ENCODE peak calls at places on chromosomes 1 and 21, in six cellular contexts. S is aorta, Y is osteoblast, C is left lung, K is tibial nerve, X is A549. P is an unnamed sample.

GRCh38 chr1:221712776-221713431 is 29.0 kb downstream of the DUSP10 start:
- DNase-seq in S (no peak), Y (no peak), C (no peak), K (no peak), X (no peak), P (no peak)

GRCh38 chr1:58576727-58577675 is at the start of gene TACSTD2:
- DNase-seq in S (peak; percentile 85), Y (peak; percentile 82), C (peak; percentile 94), K (no peak), X (no peak), P (no peak)

GRCh38 chr1:233549404-233549803 is 64.5 kb upstream of the KCNK1 start:
- DNase-seq in S (no peak), Y (no peak), C (no peak), K (no peak), X (no peak), P (no peak)

GRCh38 chr1:78640462-78640861 is 9.2 kb upstream of the IFI44 start:
- DNase-seq in S (no peak), Y (no peak), C (no peak), K (no peak), X (no peak), P (no peak)

GRCh38 chr1:23118957-23119792 is 49.5 kb downstream of the LUZP1 start:
- DNase-seq in S (no peak), Y (peak; percentile 67), C (no peak), K (no peak), X (no peak), P (no peak)

GRCh38 chr1:28190337-28190979 is 14.0 kb upstream of the PTAFR start:
- DNase-seq in S (no peak), Y (no peak), C (no peak), K (no peak), X (no peak), P (no peak)

GRCh38 chr1:64240209-64240608 is 36.8 kb downstream of the UBE2U start:
- DNase-seq in S (no peak), Y (no peak), C (no peak), K (no peak), X (no peak), P (no peak)

GRCh38 chr21:34808569-34809204 is 139.9 kb downstream of the CLIC6 start:
- DNase-seq in S (no peak), Y (peak; percentile 82), C (no peak), K (no peak), X (no peak), P (no peak)

GRCh38 chr1:1200876-1201810 is 5.2 kb downstream of the TNFRSF18 start:
- DNase-seq in S (peak; percentile 90), Y (peak; percentile 99), C (peak; percentile 85), K (no peak), X (peak; percentile 35), P (peak; percentile 76)

GRCh38 chr1:58837886-58838285 is 54.0 kb upstream of the JUN start:
- DNase-seq in S (no peak), Y (no peak), C (no peak), K (no peak), X (no peak), P (no peak)

GRCh38 chr1:220786337-220787068 is at the start of gene MTARC1:
- DNase-seq in S (peak; percentile 87), Y (peak; percentile 93), C (peak; percentile 94), K (no peak), X (peak; percentile 65), P (peak; percentile 95)

GRCh38 chr1:61708953-61709907 is 15.7 kb downstream of the TM2D1 start:
- DNase-seq in S (no peak), Y (no peak), C (no peak), K (no peak), X (no peak), P (no peak)

GRCh38 chr1:244052011-244052727 is 1.1 kb downstream of the ZBTB18 start:
- DNase-seq in S (no peak), Y (no peak), C (no peak), K (no peak), X (no peak), P (peak; percentile 73)

GRCh38 chr1:41716188-41717130 is 202.3 kb downstream of the HIVEP3 start:
- DNase-seq in S (no peak), Y (peak; percentile 47), C (no peak), K (no peak), X (no peak), P (no peak)

DNA sequence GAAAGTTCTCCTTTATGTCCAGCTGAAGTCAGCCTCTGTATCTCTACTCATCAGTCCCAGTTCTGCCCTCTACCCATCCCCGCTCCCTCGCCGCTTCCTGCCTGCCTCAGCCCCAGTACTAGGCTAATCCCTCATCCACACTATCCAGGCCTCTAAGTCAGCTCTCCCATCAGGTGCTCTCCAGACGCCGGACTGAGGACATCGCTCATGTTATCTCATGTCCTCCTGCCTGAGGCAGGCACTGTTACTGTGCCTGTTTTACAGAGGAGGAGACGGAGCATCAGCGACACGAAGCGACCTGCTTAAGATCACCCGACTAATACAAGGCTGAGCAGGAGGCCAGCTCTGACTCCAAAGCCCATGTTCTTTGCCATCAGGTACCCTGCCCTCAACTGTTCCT is 57.3 kb upstream of the RUNX3 start:
- DNase-seq in S (peak; percentile 49), Y (no peak), C (no peak), K (no peak), X (no peak), P (no peak)
- H3K4me1 ChIP-seq in S (no peaks in the 10 kb centered on the region), Y (no peaks in the 10 kb centered on the region), C (no peaks in the 10 kb centered on the region), K (no peaks in the 10 kb centered on the region), X (no peaks in the 10 kb centered on the region), P (no peaks in the 10 kb centered on the region)

DNA sequence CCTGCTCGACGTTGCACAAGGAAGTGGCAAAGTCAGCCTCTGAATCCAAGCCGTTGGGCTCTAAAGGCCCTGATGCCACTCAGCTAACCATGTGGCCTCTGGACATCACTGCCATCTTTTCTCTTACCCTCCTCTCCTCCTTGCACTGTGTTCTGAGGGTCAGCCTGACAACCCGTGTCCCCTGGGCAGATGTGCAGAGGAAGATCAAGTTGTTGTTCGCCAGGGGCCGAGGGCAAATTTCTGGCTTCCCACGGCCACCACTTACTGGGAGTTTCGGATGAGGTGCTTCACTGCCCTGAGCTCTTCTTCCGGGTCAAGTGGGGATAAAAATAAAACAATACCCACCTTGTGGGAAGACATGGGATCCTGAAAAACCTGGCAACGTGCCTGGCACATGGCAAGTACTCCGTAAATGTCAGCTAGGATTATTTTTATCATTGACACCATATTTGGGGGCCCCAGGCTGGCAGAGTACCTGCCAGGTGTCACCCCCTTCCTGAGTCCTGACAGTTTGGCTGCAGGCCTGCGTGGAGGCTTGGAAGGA is 9.0 kb upstream of the EPHA2 start:
- DNase-seq in S (no peak), Y (peak; percentile 58), C (no peak), K (no peak), X (no peak), P (no peak)
- H3K4me1 ChIP-seq in S (no peaks in the 10 kb centered on the region), Y (peaks cover 5% of the 10 kb centered on the region), C (peaks cover 26% of the 10 kb centered on the region), K (peaks cover 10% of the 10 kb centered on the region), X (peaks cover 76% of the 10 kb centered on the region), P (peaks cover 8% of the 10 kb centered on the region)

GRCh38 chr21:33039542-33039941 is 13.8 kb downstream of the OLIG2 start:
- DNase-seq in S (no peak), Y (no peak), C (no peak), K (peak; percentile 23), X (no peak), P (no peak)
- H3K4me1 ChIP-seq in S (no peaks in the 10 kb centered on the region), Y (peaks cover 24% of the 10 kb centered on the region), C (peaks cover 21% of the 10 kb centered on the region), K (no peaks in the 10 kb centered on the region), X (peaks cover 10% of the 10 kb centered on the region), P (no peaks in the 10 kb centered on the region)

DNA sequence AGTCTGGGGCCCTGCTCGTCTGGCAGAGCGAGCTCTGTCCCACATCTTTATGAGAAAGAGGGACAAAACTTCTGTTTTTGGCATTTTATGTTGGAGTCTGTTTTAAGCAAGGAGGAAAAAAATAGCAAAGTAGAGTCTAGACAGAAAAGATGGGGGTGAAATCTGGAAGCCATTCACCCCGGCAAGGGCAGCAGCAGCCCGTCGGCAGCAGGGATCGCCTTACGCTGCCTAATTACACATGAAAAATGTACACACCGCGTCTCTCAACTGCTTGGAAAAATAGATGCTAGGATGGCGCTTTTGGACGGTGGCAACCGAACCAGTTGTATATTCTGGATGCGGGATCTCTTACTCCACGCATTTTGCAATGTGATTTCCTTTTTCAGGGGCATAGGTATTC is 130.3 kb upstream of the ETS2 start:
- DNase-seq in S (no peak), Y (no peak), C (no peak), K (no peak), X (no peak), P (no peak)
- H3K4me1 ChIP-seq in S (peaks cover 3% of the 10 kb centered on the region), Y (peaks cover 18% of the 10 kb centered on the region), C (peaks cover 15% of the 10 kb centered on the region), K (no peaks in the 10 kb centered on the region), X (no peaks in the 10 kb centered on the region), P (peaks cover 6% of the 10 kb centered on the region)

P was measured in SK-N-SH.